ENCODE peak calls at places on chromosome 16, in four cellular contexts. G is effector memory CD4-positive, alpha-beta T cell; A is body of pancreas; C is tibial nerve. F is an unnamed sample.

GRCh38 chr16:71297252-71297651 is 8.1 kb upstream of the CMTR2 start:
- DNase-seq in A (peak), G (no peak), C (no peak), F (no peak)

GRCh38 chr16:48129926-48130325 is 25.9 kb downstream of the ABCC12 start:
- DNase-seq in A (no peak), C (no peak), G (no peak), F (no peak)

GRCh38 chr16:12323007-12323699 is 346.6 kb downstream of the SNX29 start:
- DNase-seq in A (no peak), G (peak), C (no peak), F (peak)

GRCh38 chr16:1160773-1161348 is 8.0 kb downstream of the CACNA1H start:
- DNase-seq in C (no peak), G (no peak), A (no peak), F (no peak)

GRCh38 chr16:79401157-79401556 is 199.4 kb downstream of the MAF start:
- DNase-seq in C (no peak), A (no peak), G (no peak), F (no peak)

GRCh38 chr16:31141489-31142108 is 6.1 kb upstream of the PRSS8 start:
- DNase-seq in A (peak), G (no peak), C (no peak), F (no peak)

GRCh38 chr16:15518412-15519351 is 84.3 kb downstream of the BMERB1 start:
- DNase-seq in G (no peak), C (peak), A (peak), F (no peak)

GRCh38 chr16:27253526-27253930 is 15.0 kb downstream of the NSMCE1 start:
- DNase-seq in G (no peak), C (no peak), A (no peak), F (no peak)

GRCh38 chr16:47204736-47205499 is 61.2 kb upstream of the NETO2 start:
- DNase-seq in C (no peak), G (no peak), A (no peak), F (no peak)

GRCh38 chr16:65648111-65648510 is 526.2 kb upstream of the CDH11 start:
- DNase-seq in A (no peak), G (no peak), C (no peak), F (no peak)
- H3K27ac ChIP-seq in A (no peak), G (no peak), C (no peak), F (no peak)

DNA sequence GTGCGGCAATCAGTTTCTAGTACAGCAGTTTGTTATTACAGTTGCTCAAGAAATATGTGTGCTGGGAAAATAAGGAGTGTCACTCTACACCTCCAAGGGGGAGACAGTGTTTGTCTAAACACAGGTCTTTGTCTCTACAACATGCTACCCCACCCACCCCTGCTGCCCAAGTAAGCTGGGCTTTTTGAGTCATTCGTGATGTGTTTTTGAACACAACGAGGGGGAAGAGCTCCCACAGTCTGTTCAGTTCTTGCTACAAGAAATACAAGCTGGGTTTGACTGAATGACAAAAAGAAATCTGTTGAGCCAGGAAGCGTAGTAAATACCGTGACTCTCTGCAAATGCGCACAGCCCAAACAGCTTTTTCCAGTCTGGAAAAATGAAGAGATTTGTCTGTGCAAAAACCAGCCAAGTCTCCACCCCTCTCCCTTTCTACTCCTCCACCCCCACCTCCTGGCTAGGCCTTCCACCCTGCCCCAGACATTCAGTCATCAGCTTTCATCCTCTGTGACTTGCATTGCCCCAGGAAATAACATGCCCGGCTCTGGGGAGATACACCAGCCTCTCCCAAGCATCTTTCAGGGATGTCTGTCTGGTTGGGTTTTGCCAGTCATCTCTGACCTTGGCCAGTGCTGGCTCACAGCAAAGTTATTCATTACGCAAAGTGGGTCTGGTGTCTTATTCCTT is 25.7 kb downstream of the CHD9 start:
- DNase-seq in C (peak), A (peak), G (no peak), F (no peak)
- H3K27ac ChIP-seq in C (peak), A (no peak), G (no peak), F (no peak)

GRCh38 chr16:86573215-86573614 is 5.1 kb upstream of the FOXL1 start:
- DNase-seq in G (no peak), C (no peak), A (no peak), F (no peak)
- H3K27ac ChIP-seq in G (no peak), C (no peak), A (no peak), F (no peak)

DNA sequence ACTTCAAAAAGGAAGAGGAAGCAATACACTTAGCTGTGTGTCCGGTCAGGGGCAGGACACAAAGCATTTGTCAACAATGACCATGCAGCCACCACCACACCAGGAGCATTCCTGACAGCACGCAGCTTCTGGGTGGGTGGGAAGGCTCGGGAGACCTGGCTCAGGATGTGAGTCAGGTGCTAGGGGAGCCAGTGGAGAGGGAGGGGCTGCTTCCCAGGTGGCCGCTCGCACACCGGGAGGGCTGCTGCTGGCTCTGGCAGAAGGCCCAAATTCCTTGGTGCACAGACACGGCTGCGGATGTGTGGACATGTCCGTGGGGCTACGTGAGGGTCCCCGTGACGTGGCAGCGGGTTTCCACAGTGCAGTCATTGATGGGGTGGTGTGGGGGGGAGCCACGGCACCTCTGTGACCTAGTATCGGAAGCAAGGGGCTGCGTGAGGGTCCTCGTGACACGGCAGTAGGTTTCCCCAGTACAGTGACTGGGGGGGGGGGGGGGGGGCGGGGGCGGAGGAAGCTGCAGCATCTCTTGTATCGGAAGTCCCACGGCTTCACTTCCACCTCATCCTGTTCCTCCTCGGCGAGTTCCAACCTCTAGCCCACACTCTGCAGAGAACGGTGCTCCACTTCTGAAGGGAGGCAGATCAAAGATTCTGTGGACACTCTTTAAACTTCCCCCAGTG is 112.8 kb downstream of the ZNF778 start:
- DNase-seq in C (no peak), G (peak), A (peak), F (peak)
- H3K27ac ChIP-seq in C (no peak), G (peak), A (peak), F (no peak)

GRCh38 chr16:2213817-2214720 is 571 bp downstream of the PGP start:
- DNase-seq in C (no peak), A (no peak), G (no peak), F (no peak)

GRCh38 chr16:2212362-2213324 is 2.0 kb upstream of the BRICD5 start:
- DNase-seq in G (no peak), C (no peak), A (peak), F (no peak)

GRCh38 chr16:2210386-2211365 is at the start of gene BRICD5:
- DNase-seq in C (no peak), A (no peak), G (no peak), F (no peak)

GRCh38 chr16:2210009-2210332 is 692 bp downstream of the BRICD5 start:
- DNase-seq in C (no peak), A (no peak), G (no peak), F (no peak)

GRCh38 chr16:2211923-2212347 is 1.3 kb upstream of the BRICD5 start:
- DNase-seq in C (no peak), G (no peak), A (no peak), F (no peak)
- H3K27ac ChIP-seq in C (no peak), G (no peak), A (peak), F (no peak)

GRCh38 chr16:23679986-23680336 is 1.3 kb downstream of the PLK1 start:
- DNase-seq in A (no peak), C (no peak), G (no peak), F (no peak)

GRCh38 chr16:23678430-23679273 is at the start of gene PLK1:
- DNase-seq in C (peak), G (peak), A (peak), F (peak)

GRCh38 chr16:23679274-23679985 is 741 bp downstream of the PLK1 start:
- DNase-seq in G (no peak), C (no peak), A (no peak), F (no peak)

GRCh38 chr16:23673971-23674614 is 4.6 kb upstream of the PLK1 start:
- DNase-seq in G (no peak), C (no peak), A (no peak), F (no peak)

DNA sequence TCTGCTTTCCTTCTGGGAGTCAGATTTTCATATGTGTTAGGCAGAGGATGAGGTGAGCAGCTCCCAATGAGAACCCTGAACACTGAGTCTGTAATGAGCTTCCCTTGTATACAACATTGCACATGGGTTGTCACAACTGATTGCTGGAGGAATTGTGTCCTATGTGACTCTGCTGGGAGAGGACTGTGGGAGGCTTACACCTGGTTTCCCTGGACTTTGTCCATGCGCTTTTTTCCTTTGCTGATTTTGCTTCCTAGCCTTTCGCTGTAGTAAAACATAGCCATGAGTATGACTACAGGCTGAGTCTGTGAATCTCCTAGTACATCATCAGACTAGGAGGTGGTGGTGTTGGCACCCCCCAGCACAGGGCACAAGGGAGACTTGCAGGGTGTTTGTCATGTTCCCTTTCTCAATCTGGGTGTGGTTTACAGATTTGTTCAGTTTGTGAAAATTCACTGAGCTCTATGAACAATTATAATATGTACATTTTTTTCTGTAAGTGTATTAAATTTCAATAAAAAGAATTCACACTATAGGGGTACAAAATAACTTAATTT is 1.7 kb upstream of the PLK1 start:
- DNase-seq in A (peak), G (no peak), C (no peak), F (no peak)
- H3K27ac ChIP-seq in A (peak), G (no peak), C (no peak), F (no peak)

DNA sequence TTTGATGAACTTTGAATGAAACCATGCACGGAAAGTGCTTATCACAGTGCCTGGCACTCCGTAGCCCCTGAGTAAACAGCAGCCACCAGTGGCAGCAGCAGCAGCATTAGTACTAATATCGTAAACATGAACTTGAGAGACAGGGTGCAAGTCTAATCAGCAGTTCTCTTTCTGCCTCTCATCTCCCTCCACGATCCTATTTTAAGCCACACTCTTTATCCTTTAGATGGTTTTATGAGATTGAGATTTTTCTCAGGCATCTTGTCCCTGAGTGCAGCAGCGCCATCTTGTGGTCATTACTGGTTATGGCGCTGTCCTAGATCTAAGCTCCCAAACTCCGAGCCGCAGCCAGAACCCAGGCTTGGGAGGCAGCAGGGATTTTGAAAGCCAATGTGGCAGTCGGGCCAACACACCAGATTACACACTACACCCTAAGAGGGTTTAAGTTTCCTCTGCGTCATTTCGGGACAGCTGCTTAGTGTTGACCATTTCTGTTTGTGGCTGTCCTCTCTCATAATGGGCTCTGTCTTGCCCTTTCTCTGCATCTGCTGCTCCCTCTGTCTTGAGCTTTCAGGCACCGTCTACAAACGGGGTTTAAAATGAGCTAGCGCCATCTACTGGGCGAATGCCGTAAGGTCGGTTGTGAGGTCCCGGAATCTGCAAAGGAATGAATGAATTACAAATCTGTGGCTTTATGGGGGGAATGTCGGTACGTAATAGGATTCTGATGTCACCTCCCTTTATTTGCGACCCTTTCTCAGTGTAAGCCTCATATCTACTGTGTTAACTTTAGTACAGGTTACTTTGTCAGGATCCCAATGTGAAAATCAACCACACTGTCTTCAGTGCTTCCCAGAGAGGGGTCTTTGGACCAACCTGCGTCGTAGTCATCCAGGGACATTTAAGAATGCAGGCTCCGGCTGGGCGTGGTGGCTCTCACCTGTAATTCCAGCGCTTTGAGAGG is 64.5 kb downstream of the CYLD start:
- DNase-seq in C (peak), A (peak), G (peak), F (peak)
- H3K27ac ChIP-seq in C (peak), A (no peak), G (no peak), F (no peak)

DNA sequence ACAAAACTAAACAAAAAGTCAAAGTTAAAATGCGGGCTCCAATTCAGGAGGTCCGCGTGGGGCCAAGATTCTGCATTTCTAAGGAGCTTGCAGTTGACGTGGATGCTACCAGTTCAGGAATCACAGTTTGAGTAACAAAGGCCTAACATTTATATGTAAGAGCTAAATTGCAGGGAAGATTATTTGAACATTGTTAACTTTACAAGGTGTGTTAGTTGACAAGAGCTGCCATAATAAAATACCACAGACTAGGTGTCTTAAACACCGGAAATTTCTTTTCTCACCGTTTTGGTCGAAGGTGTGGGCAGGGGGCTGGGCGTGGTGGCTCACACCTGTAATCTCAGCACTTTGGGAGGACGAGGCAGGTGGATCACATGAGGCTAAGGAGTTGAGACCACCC is 24.8 kb upstream of the CMIP start:
- DNase-seq in A (no peak), G (no peak), C (no peak), F (no peak)
- H3K27ac ChIP-seq in A (no peak), G (no peak), C (no peak), F (no peak)

GRCh38 chr16:30124985-30125379 is 2.0 kb upstream of the MAPK3 start:
- DNase-seq in G (no peak), A (no peak), C (no peak), F (no peak)

GRCh38 chr16:30132591-30132990 is 9.6 kb upstream of the MAPK3 start:
- DNase-seq in G (no peak), A (no peak), C (no peak), F (no peak)

GRCh38 chr16:30131869-30132475 is 9.0 kb upstream of the MAPK3 start:
- DNase-seq in A (no peak), G (no peak), C (no peak), F (no peak)

GRCh38 chr16:30122621-30123160 is 329 bp downstream of the MAPK3 start:
- DNase-seq in C (no peak), G (peak), A (no peak), F (no peak)

GRCh38 chr16:30127994-30128393 is 5.0 kb upstream of the MAPK3 start:
- DNase-seq in C (no peak), G (no peak), A (no peak), F (no peak)
- H3K27ac ChIP-seq in C (no peak), G (no peak), A (no peak), F (no peak)

F was measured in CD8-positive, alpha-beta memory T cell.